ENCODE peak calls at places on chromosomes 13 and 19, in five cellular contexts. J is CD8-positive, alpha-beta T cell; A is mucosa of descending colon; S is lung; W is naive thymus-derived CD8-positive, alpha-beta T cell. Q is an unnamed sample.
A peak's percentile ranks its signal among the peaks of the same experiment; 100 is the strongest.

GRCh38 chr19:4694211-4694987 is 24.3 kb upstream of the MYDGF start:
- ATAC-seq in A (peak; percentile 11), W (no peak), S (no peak), J (no peak), Q (no peak)

GRCh38 chr19:28504139-28504538 is 708.8 kb downstream of the UQCRFS1 start:
- ATAC-seq in J (no peak), A (no peak), S (no peak), W (no peak), Q (no peak)

GRCh38 chr19:29260477-29261317 is 47.7 kb upstream of the UQCRFS1 start:
- ATAC-seq in A (no peak), J (no peak), S (no peak), W (no peak), Q (no peak)

GRCh38 chr19:8404391-8405151 is 8.5 kb upstream of the MARCHF2 start:
- ATAC-seq in W (no peak), A (no peak), J (no peak), S (no peak), Q (no peak)

GRCh38 chr19:46925548-46925950 is 64.8 kb downstream of the ARHGAP35 start:
- ATAC-seq in A (peak; percentile 95), S (no peak), J (no peak), W (no peak), Q (no peak)

GRCh38 chr13:110925023-110925608 is 10.2 kb upstream of the ANKRD10 start:
- ATAC-seq in W (no peak), S (no peak), A (no peak), J (no peak), Q (no peak)

GRCh38 chr19:29831041-29831548 is 19.3 kb downstream of the CCNE1 start:
- ATAC-seq in A (peak; percentile 56), W (peak; percentile 98), J (peak; percentile 98), S (no peak), Q (peak; percentile 31)

GRCh38 chr13:62611343-62611742 is 1195.7 kb upstream of the PCDH20 start:
- ATAC-seq in A (no peak), S (no peak), W (no peak), J (no peak), Q (no peak)

GRCh38 chr19:8511573-8512101 is 2.3 kb downstream of the ZNF414 start:
- ATAC-seq in J (no peak), W (no peak), A (no peak), S (no peak), Q (no peak)

GRCh38 chr13:32036762-32037161 is 5.2 kb downstream of the FRY start:
- ATAC-seq in J (no peak), S (no peak), W (no peak), A (peak; percentile 74), Q (no peak)

GRCh38 chr13:32902898-32903297 is 113.3 kb upstream of the KL start:
- ATAC-seq in J (no peak), A (peak; percentile 71), S (peak; percentile 9), W (no peak), Q (no peak)

GRCh38 chr13:33611016-33611805 is 206.7 kb upstream of the RFC3 start:
- ATAC-seq in W (no peak), A (no peak), J (no peak), S (peak; percentile 51), Q (no peak)

GRCh38 chr13:99809931-99810330 is 161.6 kb downstream of the ZIC5 start:
- ATAC-seq in W (no peak), A (peak; percentile 70), J (no peak), S (no peak), Q (no peak)

GRCh38 chr19:55670280-55671053 is 4.6 kb upstream of the EPN1 start:
- ATAC-seq in W (no peak), J (no peak), A (no peak), S (no peak), Q (no peak)

GRCh38 chr19:3285647-3286176 is 61.3 kb downstream of the CELF5 start:
- ATAC-seq in A (peak; percentile 80), S (no peak), J (peak; percentile 54), W (peak; percentile 38), Q (peak; percentile 40)

GRCh38 chr13:73937420-73937819 is 196.8 kb downstream of the KLF12 start:
- ATAC-seq in J (no peak), W (no peak), S (no peak), A (no peak), Q (no peak)

GRCh38 chr13:112102243-112102642 is 35.3 kb downstream of the SOX1 start:
- ATAC-seq in J (no peak), S (no peak), W (no peak), A (peak; percentile 71), Q (no peak)

GRCh38 chr19:48821633-48822032 is 10.8 kb upstream of the BCAT2 start:
- ATAC-seq in S (no peak), A (no peak), W (no peak), J (no peak), Q (no peak)

GRCh38 chr13:113596321-113597200 is 12.0 kb downstream of the TFDP1 start:
- ATAC-seq in S (no peak), W (no peak), A (no peak), J (no peak), Q (no peak)

GRCh38 chr19:3983542-3983914 is 1.7 kb downstream of the EEF2 start:
- ATAC-seq in A (no peak), S (no peak), J (no peak), W (no peak), Q (no peak)

GRCh38 chr19:11460207-11460606 is 20.6 kb downstream of the ELAVL3 start:
- ATAC-seq in W (no peak), J (no peak), S (no peak), A (no peak), Q (no peak)

GRCh38 chr19:3968556-3969434 is 2.1 kb downstream of the DAPK3 start:
- ATAC-seq in W (no peak), J (no peak), S (peak; percentile 41), A (peak; percentile 43), Q (no peak)

GRCh38 chr13:39012608-39013007 is 22.0 kb upstream of the STOML3 start:
- ATAC-seq in A (peak; percentile 41), S (no peak), J (no peak), W (no peak), Q (no peak)

GRCh38 chr19:16428372-16429036 is 43.3 kb downstream of the EPS15L1 start:
- ATAC-seq in J (no peak), S (no peak), A (no peak), W (no peak), Q (no peak)

GRCh38 chr19:10861118-10861651 is 10.2 kb upstream of the CARM1 start:
- ATAC-seq in S (no peak), W (no peak), J (no peak), A (peak; percentile 64), Q (no peak)

GRCh38 chr13:27522847-27523246 is 72.5 kb upstream of the MTIF3 start:
- ATAC-seq in S (no peak), A (peak; percentile 48), J (no peak), W (no peak), Q (peak; percentile 90)

GRCh38 chr13:113939905-113940339 is 34.0 kb downstream of the C13orf46 start:
- ATAC-seq in J (no peak), S (no peak), W (no peak), A (peak; percentile 62), Q (no peak)

GRCh38 chr19:17138937-17139598 is 63.5 kb downstream of the MYO9B start:
- ATAC-seq in W (no peak), J (no peak), S (peak; percentile 16), A (no peak), Q (no peak)

GRCh38 chr19:30649934-30650614 is 277.9 kb downstream of the ZNF536 start:
- ATAC-seq in S (no peak), J (no peak), W (no peak), A (no peak), Q (no peak)

GRCh38 chr13:110665491-110666254 is 40.2 kb downstream of the CARS2 start:
- ATAC-seq in A (peak; percentile 58), W (no peak), S (peak; percentile 62), J (no peak), Q (peak; percentile 84)

GRCh38 chr19:398719-399118 is 10.2 kb downstream of the C2CD4C start:
- ATAC-seq in J (no peak), W (no peak), S (no peak), A (no peak), Q (no peak)

GRCh38 chr13:49985129-49985528 is 11.7 kb upstream of the TRIM13 start:
- ATAC-seq in J (no peak), S (no peak), W (no peak), A (no peak), Q (no peak)

GRCh38 chr13:75432811-75433244 is 49.1 kb downstream of the TBC1D4 start:
- ATAC-seq in A (peak; percentile 75), J (no peak), W (no peak), S (peak; percentile 27), Q (no peak)

Q was measured in stimulated activated memory B cell treated with anti-CD40 and anti-IgM and Interleukin-4, amounts not matched to agents 10 μg/mL and 1 μg/mL and 100 μg/mL, for 72 hours.